ENCODE peak calls at places on chromosomes 6 and 20, in nine cellular contexts. One of them, this sample, is unnamed.

GRCh38 chr6:122747573-122747972 is 31.9 kb upstream of the FABP7 start:
- DNase-seq in ovary: no peak
- DNase-seq in fibroblast of lung: no peak
- DNase-seq in Panc1: no peak
- DNase-seq in thoracic aorta: no peak
- DNase-seq in lower lobe of right lung: no peak
- DNase-seq in dorsolateral prefrontal cortex: no peak
- DNase-seq in heart left ventricle: no peak
- DNase-seq in breast epithelium: no peak
- DNase-seq in this sample: no peak

GRCh38 chr20:50032955-50033666 is 50.3 kb downstream of the SNAI1 start:
- DNase-seq in ovary: no peak
- DNase-seq in fibroblast of lung: no peak
- DNase-seq in Panc1: no peak
- DNase-seq in thoracic aorta: no peak
- DNase-seq in lower lobe of right lung: no peak
- DNase-seq in dorsolateral prefrontal cortex: no peak
- DNase-seq in heart left ventricle: no peak
- DNase-seq in breast epithelium: no peak
- DNase-seq in this sample: no peak

GRCh38 chr6:36729169-36729549 is 31.5 kb downstream of the RAB44 start:
- DNase-seq in ovary: no peak
- DNase-seq in fibroblast of lung: no peak
- DNase-seq in Panc1: no peak
- DNase-seq in thoracic aorta: no peak
- DNase-seq in lower lobe of right lung: no peak
- DNase-seq in dorsolateral prefrontal cortex: no peak
- DNase-seq in heart left ventricle: no peak
- DNase-seq in breast epithelium: no peak
- DNase-seq in this sample: no peak

GRCh38 chr6:36544228-36544627 is 3.1 kb downstream of the STK38 start:
- DNase-seq in ovary: no peak
- DNase-seq in fibroblast of lung: peak; percentile 53
- DNase-seq in Panc1: no peak
- DNase-seq in thoracic aorta: no peak
- DNase-seq in lower lobe of right lung: no peak
- DNase-seq in dorsolateral prefrontal cortex: no peak
- DNase-seq in heart left ventricle: no peak
- DNase-seq in breast epithelium: no peak
- DNase-seq in this sample: no peak

GRCh38 chr6:9112548-9112947 is 677.2 kb upstream of the SLC35B3 start:
- DNase-seq in ovary: no peak
- DNase-seq in fibroblast of lung: no peak
- DNase-seq in Panc1: no peak
- DNase-seq in thoracic aorta: no peak
- DNase-seq in lower lobe of right lung: no peak
- DNase-seq in dorsolateral prefrontal cortex: no peak
- DNase-seq in heart left ventricle: no peak
- DNase-seq in breast epithelium: no peak
- DNase-seq in this sample: no peak

GRCh38 chr6:155122199-155122950 is 127.3 kb downstream of the TIAM2 start:
- DNase-seq in ovary: no peak
- DNase-seq in fibroblast of lung: no peak
- DNase-seq in Panc1: no peak
- DNase-seq in thoracic aorta: no peak
- DNase-seq in lower lobe of right lung: no peak
- DNase-seq in dorsolateral prefrontal cortex: no peak
- DNase-seq in heart left ventricle: no peak
- DNase-seq in breast epithelium: no peak
- DNase-seq in this sample: no peak

GRCh38 chr6:70706491-70707123 is 38.9 kb downstream of the SMAP1 start:
- DNase-seq in ovary: no peak
- DNase-seq in fibroblast of lung: peak; percentile 77
- DNase-seq in Panc1: peak; percentile 20
- DNase-seq in thoracic aorta: no peak
- DNase-seq in lower lobe of right lung: no peak
- DNase-seq in dorsolateral prefrontal cortex: no peak
- DNase-seq in heart left ventricle: no peak
- DNase-seq in breast epithelium: no peak
- DNase-seq in this sample: peak; percentile 16

GRCh38 chr6:123393333-123393732 is 243.4 kb downstream of the TRDN start:
- DNase-seq in ovary: no peak
- DNase-seq in fibroblast of lung: peak; percentile 12
- DNase-seq in Panc1: no peak
- DNase-seq in thoracic aorta: no peak
- DNase-seq in lower lobe of right lung: no peak
- DNase-seq in dorsolateral prefrontal cortex: no peak
- DNase-seq in heart left ventricle: no peak
- DNase-seq in breast epithelium: no peak
- DNase-seq in this sample: no peak

GRCh38 chr6:44049163-44049988 is 77.9 kb downstream of the MRPL14 start:
- DNase-seq in ovary: no peak
- DNase-seq in fibroblast of lung: peak; percentile 85
- DNase-seq in Panc1: no peak
- DNase-seq in thoracic aorta: no peak
- DNase-seq in lower lobe of right lung: peak; percentile 28
- DNase-seq in dorsolateral prefrontal cortex: no peak
- DNase-seq in heart left ventricle: no peak
- DNase-seq in breast epithelium: no peak
- DNase-seq in this sample: no peak

GRCh38 chr6:52725133-52725529 is 38.1 kb downstream of the GSTA2 start:
- DNase-seq in ovary: no peak
- DNase-seq in fibroblast of lung: no peak
- DNase-seq in Panc1: no peak
- DNase-seq in thoracic aorta: no peak
- DNase-seq in lower lobe of right lung: no peak
- DNase-seq in dorsolateral prefrontal cortex: no peak
- DNase-seq in heart left ventricle: no peak
- DNase-seq in breast epithelium: no peak
- DNase-seq in this sample: no peak

GRCh38 chr20:39342463-39342862 is 380.3 kb downstream of the DHX35 start:
- DNase-seq in ovary: no peak
- DNase-seq in fibroblast of lung: no peak
- DNase-seq in Panc1: no peak
- DNase-seq in thoracic aorta: no peak
- DNase-seq in lower lobe of right lung: no peak
- DNase-seq in dorsolateral prefrontal cortex: no peak
- DNase-seq in heart left ventricle: no peak
- DNase-seq in breast epithelium: no peak
- DNase-seq in this sample: no peak

GRCh38 chr6:26323525-26324294 is 41.3 kb upstream of the BTN3A2 start:
- DNase-seq in ovary: no peak
- DNase-seq in fibroblast of lung: no peak
- DNase-seq in Panc1: no peak
- DNase-seq in thoracic aorta: no peak
- DNase-seq in lower lobe of right lung: no peak
- DNase-seq in dorsolateral prefrontal cortex: no peak
- DNase-seq in heart left ventricle: no peak
- DNase-seq in breast epithelium: no peak
- DNase-seq in this sample: no peak

GRCh38 chr6:21331221-21331620 is 262.3 kb upstream of the SOX4 start:
- DNase-seq in ovary: peak; percentile 60
- DNase-seq in fibroblast of lung: peak; percentile 8
- DNase-seq in Panc1: no peak
- DNase-seq in thoracic aorta: no peak
- DNase-seq in lower lobe of right lung: no peak
- DNase-seq in dorsolateral prefrontal cortex: no peak
- DNase-seq in heart left ventricle: peak; percentile 41
- DNase-seq in breast epithelium: no peak
- DNase-seq in this sample: no peak

GRCh38 chr20:1296117-1296610 is 30.1 kb downstream of the SNPH start:
- DNase-seq in ovary: no peak
- DNase-seq in fibroblast of lung: no peak
- DNase-seq in Panc1: no peak
- DNase-seq in thoracic aorta: no peak
- DNase-seq in lower lobe of right lung: no peak
- DNase-seq in dorsolateral prefrontal cortex: no peak
- DNase-seq in heart left ventricle: no peak
- DNase-seq in breast epithelium: no peak
- DNase-seq in this sample: no peak

DNA sequence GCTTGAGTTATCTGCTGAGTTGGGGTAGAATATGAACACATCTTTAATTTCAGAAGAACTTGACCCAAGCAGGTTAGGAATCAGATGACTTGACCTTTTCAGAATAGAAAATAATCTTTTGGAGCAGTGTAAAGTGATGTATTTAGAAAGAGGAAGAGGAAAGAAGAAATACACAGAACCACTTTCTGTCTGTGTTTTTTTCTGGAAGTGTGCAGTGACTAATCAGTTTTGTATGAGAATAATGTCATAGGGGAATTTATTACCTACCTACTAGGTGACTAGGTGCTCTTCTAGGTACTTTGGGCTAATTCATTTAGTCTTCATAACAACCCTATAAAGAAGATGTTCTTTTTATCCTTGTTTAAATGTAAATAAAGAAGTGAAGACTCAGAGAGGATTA is 3.0 kb downstream of the PPP1R14C start:
- DNase-seq in ovary: no peak
- DNase-seq in fibroblast of lung: no peak
- DNase-seq in Panc1: no peak
- DNase-seq in thoracic aorta: no peak
- DNase-seq in lower lobe of right lung: no peak
- DNase-seq in dorsolateral prefrontal cortex: no peak
- DNase-seq in heart left ventricle: no peak
- DNase-seq in breast epithelium: no peak
- DNase-seq in this sample: no peak
- H3K4me3 ChIP-seq in ovary: no peak overlapping the region
- H3K4me3 ChIP-seq in fibroblast of lung: no peak overlapping the region
- H3K4me3 ChIP-seq in Panc1: no peak overlapping the region
- H3K4me3 ChIP-seq in thoracic aorta: no peak overlapping the region
- H3K4me3 ChIP-seq in lower lobe of right lung: no peak overlapping the region
- H3K4me3 ChIP-seq in dorsolateral prefrontal cortex: peak overlapping the region; percentile 70
- H3K4me3 ChIP-seq in heart left ventricle: peak overlapping the region; percentile 55
- H3K4me3 ChIP-seq in breast epithelium: no peak overlapping the region
- H3K4me3 ChIP-seq in this sample: no peak overlapping the region

GRCh38 chr6:149889321-149889720 is 8.6 kb downstream of the RAET1E start:
- DNase-seq in ovary: no peak
- DNase-seq in fibroblast of lung: peak; percentile 39
- DNase-seq in Panc1: no peak
- DNase-seq in thoracic aorta: no peak
- DNase-seq in lower lobe of right lung: no peak
- DNase-seq in dorsolateral prefrontal cortex: no peak
- DNase-seq in heart left ventricle: no peak
- DNase-seq in breast epithelium: no peak
- DNase-seq in this sample: no peak
- H3K27ac ChIP-seq in ovary: no peak overlapping the region
- H3K27ac ChIP-seq in fibroblast of lung: no peak overlapping the region
- H3K27ac ChIP-seq in Panc1: no peak overlapping the region
- H3K27ac ChIP-seq in thoracic aorta: no peak overlapping the region
- H3K27ac ChIP-seq in lower lobe of right lung: no peak overlapping the region
- H3K27ac ChIP-seq in dorsolateral prefrontal cortex: no peak overlapping the region
- H3K27ac ChIP-seq in heart left ventricle: no peak overlapping the region
- H3K27ac ChIP-seq in breast epithelium: no peak overlapping the region
- H3K27ac ChIP-seq in this sample: no peak overlapping the region

GRCh38 chr6:118551673-118552063 is 3.6 kb downstream of the PLN start:
- DNase-seq in ovary: no peak
- DNase-seq in fibroblast of lung: peak; percentile 62
- DNase-seq in Panc1: no peak
- DNase-seq in thoracic aorta: no peak
- DNase-seq in lower lobe of right lung: no peak
- DNase-seq in dorsolateral prefrontal cortex: no peak
- DNase-seq in heart left ventricle: no peak
- DNase-seq in breast epithelium: no peak
- DNase-seq in this sample: no peak

GRCh38 chr6:118553132-118553531 is 5.0 kb downstream of the PLN start:
- DNase-seq in ovary: no peak
- DNase-seq in fibroblast of lung: no peak
- DNase-seq in Panc1: no peak
- DNase-seq in thoracic aorta: no peak
- DNase-seq in lower lobe of right lung: no peak
- DNase-seq in dorsolateral prefrontal cortex: no peak
- DNase-seq in heart left ventricle: no peak
- DNase-seq in breast epithelium: no peak
- DNase-seq in this sample: no peak

GRCh38 chr6:118548136-118548535 is at the start of gene PLN:
- DNase-seq in ovary: no peak
- DNase-seq in fibroblast of lung: no peak
- DNase-seq in Panc1: no peak
- DNase-seq in thoracic aorta: no peak
- DNase-seq in lower lobe of right lung: no peak
- DNase-seq in dorsolateral prefrontal cortex: no peak
- DNase-seq in heart left ventricle: peak; percentile 30
- DNase-seq in breast epithelium: no peak
- DNase-seq in this sample: no peak

GRCh38 chr6:118554698-118555097 is 6.6 kb downstream of the PLN start:
- DNase-seq in ovary: no peak
- DNase-seq in fibroblast of lung: no peak
- DNase-seq in Panc1: no peak
- DNase-seq in thoracic aorta: no peak
- DNase-seq in lower lobe of right lung: no peak
- DNase-seq in dorsolateral prefrontal cortex: no peak
- DNase-seq in heart left ventricle: no peak
- DNase-seq in breast epithelium: no peak
- DNase-seq in this sample: no peak

GRCh38 chr6:118551063-118551672 is 3.1 kb downstream of the PLN start:
- DNase-seq in ovary: no peak
- DNase-seq in fibroblast of lung: peak; percentile 83
- DNase-seq in Panc1: peak; percentile 30
- DNase-seq in thoracic aorta: no peak
- DNase-seq in lower lobe of right lung: no peak
- DNase-seq in dorsolateral prefrontal cortex: no peak
- DNase-seq in heart left ventricle: no peak
- DNase-seq in breast epithelium: no peak
- DNase-seq in this sample: peak; percentile 44
- TF ChIP-seq CTCF in ovary: peak; percentile 55
- TF ChIP-seq CTCF in fibroblast of lung: peak; percentile 63
- TF ChIP-seq CTCF in Panc1: peak; percentile 75
- TF ChIP-seq CTCF in thoracic aorta: peak; percentile 49
- TF ChIP-seq CTCF in lower lobe of right lung: peak; percentile 53
- TF ChIP-seq CTCF in dorsolateral prefrontal cortex: peak; percentile 66
- TF ChIP-seq CTCF in heart left ventricle: peak; percentile 68
- TF ChIP-seq CTCF in breast epithelium: peak; percentile 55
- TF ChIP-seq CTCF in this sample: peak; percentile 71

GRCh38 chr6:148973809-148974208 is 227.0 kb downstream of the UST start:
- DNase-seq in ovary: no peak
- DNase-seq in fibroblast of lung: peak; percentile 69
- DNase-seq in Panc1: no peak
- DNase-seq in thoracic aorta: no peak
- DNase-seq in lower lobe of right lung: no peak
- DNase-seq in dorsolateral prefrontal cortex: no peak
- DNase-seq in heart left ventricle: no peak
- DNase-seq in breast epithelium: no peak
- DNase-seq in this sample: no peak

GRCh38 chr6:148971027-148971927 is 224.4 kb downstream of the UST start:
- DNase-seq in ovary: no peak
- DNase-seq in fibroblast of lung: no peak
- DNase-seq in Panc1: no peak
- DNase-seq in thoracic aorta: no peak
- DNase-seq in lower lobe of right lung: no peak
- DNase-seq in dorsolateral prefrontal cortex: no peak
- DNase-seq in heart left ventricle: no peak
- DNase-seq in breast epithelium: no peak
- DNase-seq in this sample: no peak

GRCh38 chr6:148969679-148970078 is 222.8 kb downstream of the UST start:
- DNase-seq in ovary: no peak
- DNase-seq in fibroblast of lung: peak; percentile 92
- DNase-seq in Panc1: no peak
- DNase-seq in thoracic aorta: no peak
- DNase-seq in lower lobe of right lung: no peak
- DNase-seq in dorsolateral prefrontal cortex: no peak
- DNase-seq in heart left ventricle: no peak
- DNase-seq in breast epithelium: no peak
- DNase-seq in this sample: peak; percentile 86

GRCh38 chr6:148974351-148974750 is 227.5 kb downstream of the UST start:
- DNase-seq in ovary: no peak
- DNase-seq in fibroblast of lung: no peak
- DNase-seq in Panc1: no peak
- DNase-seq in thoracic aorta: no peak
- DNase-seq in lower lobe of right lung: no peak
- DNase-seq in dorsolateral prefrontal cortex: no peak
- DNase-seq in heart left ventricle: no peak
- DNase-seq in breast epithelium: no peak
- DNase-seq in this sample: no peak

GRCh38 chr6:148972481-148972880 is 225.7 kb downstream of the UST start:
- DNase-seq in ovary: peak; percentile 42
- DNase-seq in fibroblast of lung: no peak
- DNase-seq in Panc1: no peak
- DNase-seq in thoracic aorta: no peak
- DNase-seq in lower lobe of right lung: peak; percentile 55
- DNase-seq in dorsolateral prefrontal cortex: no peak
- DNase-seq in heart left ventricle: no peak
- DNase-seq in breast epithelium: peak; percentile 56
- DNase-seq in this sample: no peak
- H3K4me3 ChIP-seq in ovary: no peak overlapping the region
- H3K4me3 ChIP-seq in fibroblast of lung: no peak overlapping the region
- H3K4me3 ChIP-seq in Panc1: no peak overlapping the region
- H3K4me3 ChIP-seq in thoracic aorta: no peak overlapping the region
- H3K4me3 ChIP-seq in lower lobe of right lung: no peak overlapping the region
- H3K4me3 ChIP-seq in dorsolateral prefrontal cortex: no peak overlapping the region
- H3K4me3 ChIP-seq in heart left ventricle: no peak overlapping the region
- H3K4me3 ChIP-seq in breast epithelium: no peak overlapping the region
- H3K4me3 ChIP-seq in this sample: no peak overlapping the region

This sample was measured in AG04450.